ENCODE peak calls at places on chromosomes 12 and 14, in eight cellular contexts. One of them, this sample, is unnamed. For H3K4me1 and H3K9me3, the result is how much of the 10 kb centered on the place peaks cover.

GRCh38 chr12:92010853-92011701 is 134.6 kb downstream of the BTG1 start:
- DNase-seq in Peyer's patch: no peak
- DNase-seq in CD8-positive, alpha-beta memory T cell: no peak
- DNase-seq in pancreas: no peak
- DNase-seq in mucosa of descending colon: no peak
- DNase-seq in cardiac muscle cell: no peak
- DNase-seq in OCI-LY7: no peak
- DNase-seq in neuronal stem cell: no peak
- DNase-seq in this sample: no peak

GRCh38 chr12:7723926-7724325 is 12.7 kb downstream of the DPPA3 start:
- DNase-seq in Peyer's patch: no peak
- DNase-seq in CD8-positive, alpha-beta memory T cell: no peak
- DNase-seq in pancreas: no peak
- DNase-seq in mucosa of descending colon: no peak
- DNase-seq in cardiac muscle cell: no peak
- DNase-seq in OCI-LY7: no peak
- DNase-seq in neuronal stem cell: no peak
- DNase-seq in this sample: no peak

GRCh38 chr14:38567728-38568127 is 311.8 kb upstream of the CLEC14A start:
- DNase-seq in Peyer's patch: no peak
- DNase-seq in CD8-positive, alpha-beta memory T cell: no peak
- DNase-seq in pancreas: no peak
- DNase-seq in mucosa of descending colon: no peak
- DNase-seq in cardiac muscle cell: no peak
- DNase-seq in OCI-LY7: no peak
- DNase-seq in neuronal stem cell: no peak
- DNase-seq in this sample: no peak

GRCh38 chr14:21015312-21015711 is 9.5 kb downstream of the NDRG2 start:
- DNase-seq in Peyer's patch: no peak
- DNase-seq in CD8-positive, alpha-beta memory T cell: no peak
- DNase-seq in pancreas: no peak
- DNase-seq in mucosa of descending colon: no peak
- DNase-seq in cardiac muscle cell: no peak
- DNase-seq in OCI-LY7: no peak
- DNase-seq in neuronal stem cell: no peak
- DNase-seq in this sample: no peak

GRCh38 chr12:56682323-56682722 is 5.8 kb downstream of the PTGES3 start:
- DNase-seq in Peyer's patch: peak
- DNase-seq in CD8-positive, alpha-beta memory T cell: no peak
- DNase-seq in pancreas: no peak
- DNase-seq in mucosa of descending colon: no peak
- DNase-seq in cardiac muscle cell: no peak
- DNase-seq in OCI-LY7: no peak
- DNase-seq in neuronal stem cell: no peak
- DNase-seq in this sample: no peak

GRCh38 chr12:23055004-23055403 is 430.0 kb downstream of the ETNK1 start:
- DNase-seq in Peyer's patch: no peak
- DNase-seq in CD8-positive, alpha-beta memory T cell: no peak
- DNase-seq in pancreas: no peak
- DNase-seq in mucosa of descending colon: peak
- DNase-seq in cardiac muscle cell: peak
- DNase-seq in OCI-LY7: peak
- DNase-seq in neuronal stem cell: peak
- DNase-seq in this sample: no peak

GRCh38 chr12:125331342-125332052 is 266.3 kb downstream of the AACS start:
- DNase-seq in Peyer's patch: no peak
- DNase-seq in CD8-positive, alpha-beta memory T cell: no peak
- DNase-seq in pancreas: no peak
- DNase-seq in mucosa of descending colon: peak
- DNase-seq in cardiac muscle cell: peak
- DNase-seq in OCI-LY7: no peak
- DNase-seq in neuronal stem cell: no peak
- DNase-seq in this sample: no peak

GRCh38 chr12:52455818-52456217 is 3.9 kb upstream of the KRT6B start:
- DNase-seq in Peyer's patch: no peak
- DNase-seq in CD8-positive, alpha-beta memory T cell: no peak
- DNase-seq in pancreas: no peak
- DNase-seq in mucosa of descending colon: no peak
- DNase-seq in cardiac muscle cell: peak
- DNase-seq in OCI-LY7: no peak
- DNase-seq in neuronal stem cell: no peak
- DNase-seq in this sample: no peak

GRCh38 chr12:96238336-96239031 is 44.3 kb downstream of the ELK3 start:
- DNase-seq in Peyer's patch: no peak
- DNase-seq in CD8-positive, alpha-beta memory T cell: no peak
- DNase-seq in pancreas: no peak
- DNase-seq in mucosa of descending colon: no peak
- DNase-seq in cardiac muscle cell: no peak
- DNase-seq in OCI-LY7: no peak
- DNase-seq in neuronal stem cell: no peak
- DNase-seq in this sample: no peak

GRCh38 chr14:78595797-78596196 is 425.6 kb downstream of the NRXN3 start:
- DNase-seq in Peyer's patch: no peak
- DNase-seq in CD8-positive, alpha-beta memory T cell: no peak
- DNase-seq in pancreas: no peak
- DNase-seq in mucosa of descending colon: no peak
- DNase-seq in cardiac muscle cell: peak
- DNase-seq in OCI-LY7: no peak
- DNase-seq in neuronal stem cell: peak
- DNase-seq in this sample: no peak

GRCh38 chr14:94816113-94816512 is 46.2 kb upstream of the GSC start:
- DNase-seq in Peyer's patch: no peak
- DNase-seq in CD8-positive, alpha-beta memory T cell: no peak
- DNase-seq in pancreas: no peak
- DNase-seq in mucosa of descending colon: no peak
- DNase-seq in cardiac muscle cell: no peak
- DNase-seq in OCI-LY7: no peak
- DNase-seq in neuronal stem cell: no peak
- DNase-seq in this sample: no peak

GRCh38 chr14:94826774-94827173 is 56.9 kb upstream of the GSC start:
- DNase-seq in Peyer's patch: no peak
- DNase-seq in CD8-positive, alpha-beta memory T cell: no peak
- DNase-seq in pancreas: no peak
- DNase-seq in mucosa of descending colon: no peak
- DNase-seq in cardiac muscle cell: no peak
- DNase-seq in OCI-LY7: no peak
- DNase-seq in neuronal stem cell: no peak
- DNase-seq in this sample: no peak

GRCh38 chr14:94819531-94819930 is 49.6 kb upstream of the GSC start:
- DNase-seq in Peyer's patch: no peak
- DNase-seq in CD8-positive, alpha-beta memory T cell: no peak
- DNase-seq in pancreas: no peak
- DNase-seq in mucosa of descending colon: no peak
- DNase-seq in cardiac muscle cell: no peak
- DNase-seq in OCI-LY7: no peak
- DNase-seq in neuronal stem cell: no peak
- DNase-seq in this sample: no peak

GRCh38 chr14:94823556-94824341 is 53.8 kb upstream of the GSC start:
- DNase-seq in Peyer's patch: no peak
- DNase-seq in CD8-positive, alpha-beta memory T cell: no peak
- DNase-seq in pancreas: no peak
- DNase-seq in mucosa of descending colon: no peak
- DNase-seq in cardiac muscle cell: no peak
- DNase-seq in OCI-LY7: no peak
- DNase-seq in neuronal stem cell: no peak
- DNase-seq in this sample: no peak

DNA sequence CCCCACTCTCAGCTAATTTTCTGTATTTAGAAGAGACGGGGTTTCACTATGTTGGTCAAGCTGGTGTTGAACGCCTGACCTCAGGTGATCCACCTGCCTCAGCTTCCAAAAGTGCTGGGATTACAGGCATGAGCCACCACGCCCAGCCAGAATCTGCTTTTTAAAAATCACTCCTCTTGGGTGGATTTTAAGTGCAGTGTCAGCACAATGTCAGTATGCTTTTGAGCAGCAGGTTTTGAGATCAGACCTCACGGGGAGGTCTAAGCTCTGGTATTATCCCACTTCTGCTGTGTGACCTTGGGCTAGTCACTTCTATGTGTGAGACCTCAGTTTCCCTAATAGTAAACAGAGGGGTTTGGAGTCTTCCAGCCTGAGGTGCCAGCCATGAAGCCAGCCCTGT is 51.8 kb upstream of the GSC start:
- DNase-seq in Peyer's patch: no peak
- DNase-seq in CD8-positive, alpha-beta memory T cell: no peak
- DNase-seq in pancreas: no peak
- DNase-seq in mucosa of descending colon: no peak
- DNase-seq in cardiac muscle cell: no peak
- DNase-seq in OCI-LY7: no peak
- DNase-seq in neuronal stem cell: no peak
- DNase-seq in this sample: no peak
- H3K4me1 ChIP-seq in Peyer's patch: under half
- H3K4me1 ChIP-seq in CD8-positive, alpha-beta memory T cell: under half
- H3K4me1 ChIP-seq in pancreas: under half
- H3K4me1 ChIP-seq in mucosa of descending colon: under half
- H3K4me1 ChIP-seq in cardiac muscle cell: under half
- H3K4me1 ChIP-seq in OCI-LY7: under half
- H3K4me1 ChIP-seq in neuronal stem cell: under half
- H3K4me1 ChIP-seq in this sample: under half

DNA sequence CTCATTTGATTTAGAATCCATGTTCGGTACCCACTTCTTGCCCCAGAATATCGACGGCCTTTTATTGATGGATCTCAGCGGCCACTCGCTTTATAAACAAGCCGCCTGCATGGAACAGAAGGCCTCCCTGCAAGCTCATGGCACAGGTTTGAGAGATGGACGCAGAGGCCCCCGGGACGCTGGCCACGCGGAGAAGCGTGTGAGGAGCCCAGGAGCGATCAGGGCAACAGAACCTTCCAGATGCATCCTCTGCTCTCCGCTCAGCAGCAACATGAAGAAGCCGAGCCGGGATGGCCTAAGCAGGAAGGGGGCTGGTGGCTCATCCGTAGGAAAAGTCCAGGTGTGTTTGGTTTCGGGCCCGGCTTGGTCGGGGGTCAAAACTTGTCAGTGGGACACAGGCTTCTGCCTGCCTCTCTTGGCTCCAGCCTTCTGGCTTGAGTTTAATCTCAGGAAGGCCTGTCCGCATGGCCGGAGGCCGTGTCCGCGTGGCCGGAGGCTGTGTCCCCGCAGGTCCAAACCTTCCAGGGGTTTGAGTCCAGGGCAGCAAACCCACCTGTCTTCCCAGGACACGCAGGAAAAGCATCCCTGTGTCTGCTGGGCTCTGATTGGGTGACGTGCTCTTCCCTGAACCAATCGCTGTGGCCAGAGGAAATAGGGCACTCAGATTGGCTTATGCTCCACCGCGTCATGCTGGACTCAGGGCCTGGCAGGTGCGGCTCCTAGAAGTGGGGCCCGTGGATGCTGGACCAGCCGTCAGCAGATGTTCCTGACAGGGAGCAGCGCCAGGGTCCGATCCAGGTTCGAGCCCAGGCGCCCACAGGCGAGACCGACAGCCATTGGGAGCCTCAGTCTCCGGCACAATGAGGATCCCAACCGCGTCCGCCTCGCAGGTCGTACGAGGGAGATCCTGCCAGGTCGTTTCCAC is 65.0 kb downstream of the GALNT9 start:
- DNase-seq in Peyer's patch: no peak
- DNase-seq in CD8-positive, alpha-beta memory T cell: no peak
- DNase-seq in pancreas: no peak
- DNase-seq in mucosa of descending colon: no peak
- DNase-seq in cardiac muscle cell: no peak
- DNase-seq in OCI-LY7: no peak
- DNase-seq in neuronal stem cell: no peak
- DNase-seq in this sample: no peak
- H3K9me3 ChIP-seq in Peyer's patch: under half
- H3K9me3 ChIP-seq in CD8-positive, alpha-beta memory T cell: under half
- H3K9me3 ChIP-seq in pancreas: under half
- H3K9me3 ChIP-seq in mucosa of descending colon: under half
- H3K9me3 ChIP-seq in cardiac muscle cell: under half
- H3K9me3 ChIP-seq in OCI-LY7: under half
- H3K9me3 ChIP-seq in neuronal stem cell: under half
- H3K9me3 ChIP-seq in this sample: under half

DNA sequence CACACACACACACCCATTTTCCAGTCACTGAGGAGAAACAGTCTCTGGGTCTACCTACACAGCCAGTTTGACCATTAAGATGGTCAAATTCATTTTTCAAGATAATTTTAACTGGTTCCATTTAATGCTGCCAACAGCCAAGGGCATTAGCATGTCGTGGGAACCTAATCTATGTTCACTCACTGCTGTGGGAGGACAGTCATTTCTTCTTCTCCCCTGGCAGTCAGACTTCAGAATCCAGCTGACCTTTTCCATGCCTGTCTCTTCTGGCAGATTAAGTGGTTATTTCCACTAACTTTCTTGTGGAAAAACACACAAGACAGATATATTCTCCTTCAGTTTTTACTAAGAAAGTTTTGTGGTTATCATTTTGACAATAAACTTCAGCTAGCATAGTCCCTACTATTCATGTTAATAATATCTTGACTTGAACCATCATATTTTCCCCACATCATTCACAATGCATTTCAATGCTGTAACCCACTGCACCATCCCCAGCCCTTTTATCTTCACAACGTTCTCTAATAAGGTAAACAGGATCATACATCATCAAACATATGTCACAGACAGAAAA is 82.2 kb downstream of the DAD1 start:
- DNase-seq in Peyer's patch: no peak
- DNase-seq in CD8-positive, alpha-beta memory T cell: no peak
- DNase-seq in pancreas: no peak
- DNase-seq in mucosa of descending colon: no peak
- DNase-seq in cardiac muscle cell: no peak
- DNase-seq in OCI-LY7: no peak
- DNase-seq in neuronal stem cell: no peak
- DNase-seq in this sample: no peak
- H3K4me1 ChIP-seq in Peyer's patch: under half
- H3K4me1 ChIP-seq in CD8-positive, alpha-beta memory T cell: half or more
- H3K4me1 ChIP-seq in pancreas: under half
- H3K4me1 ChIP-seq in mucosa of descending colon: under half
- H3K4me1 ChIP-seq in cardiac muscle cell: under half
- H3K4me1 ChIP-seq in OCI-LY7: half or more
- H3K4me1 ChIP-seq in neuronal stem cell: under half
- H3K4me1 ChIP-seq in this sample: under half

DNA sequence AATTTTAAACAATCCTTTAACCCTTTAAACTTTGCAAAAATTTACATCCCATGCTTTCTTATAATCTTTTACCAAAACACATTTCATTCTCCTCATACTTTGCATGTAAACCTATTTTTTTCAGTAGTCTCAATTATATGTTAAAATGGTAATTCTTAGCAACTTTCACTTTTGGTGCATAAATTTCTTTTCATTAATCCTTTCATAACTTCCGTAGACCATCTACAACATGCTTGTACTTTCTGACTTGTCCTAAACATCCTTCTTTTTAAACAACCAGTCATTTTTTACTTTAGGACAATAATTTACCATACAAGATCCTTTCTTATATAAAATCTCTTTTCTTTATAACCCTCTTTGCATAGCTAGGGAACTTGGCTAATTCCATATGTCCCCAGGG is 19.5 kb downstream of the CCDC91 start:
- DNase-seq in Peyer's patch: no peak
- DNase-seq in CD8-positive, alpha-beta memory T cell: no peak
- DNase-seq in pancreas: no peak
- DNase-seq in mucosa of descending colon: no peak
- DNase-seq in cardiac muscle cell: no peak
- DNase-seq in OCI-LY7: peak
- DNase-seq in neuronal stem cell: no peak
- DNase-seq in this sample: no peak
- H3K9me3 ChIP-seq in Peyer's patch: under half
- H3K9me3 ChIP-seq in CD8-positive, alpha-beta memory T cell: under half
- H3K9me3 ChIP-seq in pancreas: under half
- H3K9me3 ChIP-seq in mucosa of descending colon: under half
- H3K9me3 ChIP-seq in cardiac muscle cell: under half
- H3K9me3 ChIP-seq in OCI-LY7: under half
- H3K9me3 ChIP-seq in neuronal stem cell: under half
- H3K9me3 ChIP-seq in this sample: under half

This sample was measured in effector memory CD4-positive, alpha-beta T cell.